ENCODE peak calls at places on chromosomes 3 and 15, in four cellular contexts. I, L, H and J are unnamed samples.

GRCh38 chr3:190562866-190563525 is 49.1 kb downstream of the IL1RAP start:
- DNase-seq in I (no peak), L (no peak), H (no peak), J (no peak)

GRCh38 chr3:34111361-34111760 is 312.9 kb downstream of the PDCD6IP start:
- DNase-seq in I (no peak), L (no peak), H (no peak), J (no peak)

GRCh38 chr15:52503788-52504496 is 24.7 kb downstream of the MYO5A start:
- DNase-seq in I (no peak), L (no peak), H (no peak), J (no peak)

GRCh38 chr3:52228266-52228665 is 2.8 kb upstream of the TLR9 start:
- DNase-seq in I (no peak), L (no peak), H (no peak), J (no peak)

GRCh38 chr3:171461087-171461917 is 1.1 kb upstream of the TNIK start:
- DNase-seq in I (peak; percentile 60), L (no peak), H (no peak), J (no peak)

GRCh38 chr15:55289011-55289572 is 521 bp downstream of the RAB27A start:
- DNase-seq in I (peak; percentile 31), L (peak; percentile 72), H (peak; percentile 39), J (peak; percentile 47)

GRCh38 chr15:78216276-78217229 is 17.8 kb downstream of the ACSBG1 start:
- DNase-seq in I (peak; percentile 93), L (peak; percentile 95), H (peak; percentile 95), J (peak; percentile 95)

GRCh38 chr15:95304116-95304873 is 1026.2 kb upstream of the NR2F2 start:
- DNase-seq in I (no peak), L (peak; percentile 68), H (no peak), J (no peak)

GRCh38 chr3:117439812-117440211 is 730.2 kb downstream of the TUSC7 start:
- DNase-seq in I (no peak), L (no peak), H (no peak), J (no peak)

GRCh38 chr15:68990755-68991500 is 23.6 kb upstream of the NOX5 start:
- DNase-seq in I (no peak), L (no peak), H (no peak), J (no peak)

GRCh38 chr15:58521293-58521991 is 89.7 kb downstream of the LIPC start:
- DNase-seq in I (no peak), L (no peak), H (peak; percentile 41), J (no peak)

GRCh38 chr3:116392291-116392690 is 53.0 kb downstream of the LSAMP start:
- DNase-seq in I (no peak), L (no peak), H (no peak), J (no peak)

GRCh38 chr3:60294181-60294580 is 957.1 kb downstream of the FHIT start:
- DNase-seq in I (no peak), L (no peak), H (no peak), J (no peak)

GRCh38 chr3:158451405-158452045 is 119.5 kb upstream of the MLF1 start:
- DNase-seq in I (no peak), L (no peak), H (no peak), J (no peak)

GRCh38 chr3:194135806-194136518 is at the start of gene HES1:
- DNase-seq in I (peak; percentile 95), L (peak; percentile 98), H (peak; percentile 96), J (peak; percentile 94)

GRCh38 chr3:185824467-185825378 is at the start of gene IGF2BP2:
- DNase-seq in I (peak; percentile 87), L (peak; percentile 77), H (peak; percentile 38), J (peak; percentile 78)

GRCh38 chr15:64381000-64381751 is at the start of gene PCLAF:
- DNase-seq in I (peak; percentile 94), L (peak; percentile 97), H (peak; percentile 92), J (peak; percentile 94)
- TF ChIP-seq POLR2AphosphoS5 in I (no peak), L (no peak), H (peak; percentile 88), J (no peak)

GRCh38 chr3:43649365-43649968 is 27.7 kb upstream of the ANO10 start:
- DNase-seq in I (peak; percentile 18), L (no peak), H (no peak), J (no peak)
- TF ChIP-seq POLR2A in I (no peak), L (no peak), H (no peak), J (no peak)

GRCh38 chr3:124246366-124246765 is 254.4 kb upstream of the ROPN1 start:
- DNase-seq in I (no peak), L (no peak), H (no peak), J (no peak)

GRCh38 chr3:124243253-124243859 is 251.4 kb upstream of the ROPN1 start:
- DNase-seq in I (no peak), L (no peak), H (no peak), J (no peak)

GRCh38 chr3:124246949-124247348 is 255.0 kb upstream of the ROPN1 start:
- DNase-seq in I (peak; percentile 19), L (no peak), H (no peak), J (no peak)

GRCh38 chr3:124250053-124250452 is 258.1 kb upstream of the ROPN1 start:
- DNase-seq in I (no peak), L (no peak), H (no peak), J (no peak)

DNA sequence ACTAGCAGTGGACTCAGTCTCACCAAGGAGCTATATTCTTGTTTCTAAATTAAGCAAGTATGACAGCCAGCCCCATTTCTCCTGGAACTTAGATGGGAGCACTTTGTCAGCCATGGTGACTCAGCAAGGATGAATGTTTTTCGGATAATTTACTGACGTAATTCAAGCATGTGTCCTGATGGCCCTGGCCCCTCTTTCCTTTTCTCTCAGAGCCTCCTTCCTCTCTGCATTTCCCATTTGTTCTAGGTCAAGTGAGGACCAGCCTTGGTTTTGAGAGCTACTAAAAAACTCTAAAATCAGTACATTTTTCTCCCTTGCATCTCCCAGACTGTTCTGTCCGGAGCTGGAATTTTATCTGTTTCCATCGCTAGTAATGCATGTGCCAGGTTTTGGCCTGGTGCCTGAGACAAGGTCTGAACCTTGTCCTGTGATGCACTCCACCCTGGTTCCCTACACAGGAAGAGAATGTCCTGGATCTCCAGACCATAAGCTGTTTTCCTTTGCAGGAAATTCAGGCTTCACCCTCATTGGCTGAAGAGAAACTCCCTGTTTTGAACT is 256.6 kb upstream of the ROPN1 start:
- DNase-seq in I (peak; percentile 82), L (peak; percentile 70), H (no peak), J (peak; percentile 42)
- TF ChIP-seq POLR2AphosphoS5 in I (no peak), L (no peak), H (peak; percentile 47), J (peak; percentile 34)

DNA sequence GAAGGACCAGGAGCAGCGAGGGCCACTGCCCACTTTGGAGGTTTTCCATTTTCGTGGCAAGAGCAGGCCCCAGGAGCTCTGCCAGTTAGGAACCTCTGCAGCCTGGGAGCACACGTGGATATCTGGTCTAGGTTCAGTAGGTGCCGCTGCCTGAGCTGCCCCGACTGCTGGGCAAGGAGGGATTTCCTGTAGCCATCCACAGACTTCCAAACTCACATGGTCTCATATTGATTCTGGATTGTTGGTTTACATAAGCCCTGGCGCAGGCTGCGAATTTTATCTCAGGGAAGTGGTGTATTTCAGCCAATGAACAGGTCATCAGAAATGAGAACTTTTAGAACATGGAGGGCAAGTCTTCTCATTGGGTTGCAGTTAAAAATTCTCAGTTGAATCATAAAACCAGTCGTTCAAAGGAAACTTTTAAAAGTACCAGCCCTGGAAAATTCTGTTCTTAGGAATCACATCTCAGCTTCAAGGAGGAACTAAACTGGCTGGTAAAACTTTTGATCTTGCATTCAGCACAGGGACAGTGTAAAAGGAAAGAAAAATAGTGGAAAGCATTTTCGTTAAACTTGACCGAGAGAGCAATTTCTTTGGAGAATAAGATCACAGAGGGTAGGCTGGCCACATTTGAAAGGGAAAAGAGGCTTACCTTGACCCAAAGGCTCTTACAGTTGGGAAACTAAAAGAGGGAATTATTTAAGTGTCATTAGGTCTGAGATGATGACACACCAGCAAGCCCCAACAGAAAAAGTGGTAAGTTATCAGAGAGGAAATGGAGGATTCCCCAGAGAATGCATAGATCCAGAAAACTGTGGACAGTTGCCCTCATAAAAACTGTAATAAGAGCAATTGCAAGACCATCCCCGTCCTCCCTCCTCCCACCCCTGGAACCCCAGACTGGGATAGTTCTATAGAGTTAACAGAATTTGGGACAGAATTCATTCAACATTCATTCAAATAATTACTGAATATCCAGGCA is 6.4 kb upstream of the RTP3 start:
- DNase-seq in I (no peak), L (no peak), H (no peak), J (peak; percentile 71)
- TF ChIP-seq POLR2A in I (no peak), L (no peak), H (no peak), J (no peak)

GRCh38 chr15:31352911-31353811 is 26.5 kb downstream of the KLF13 start:
- DNase-seq in I (peak; percentile 78), L (peak; percentile 89), H (no peak), J (peak; percentile 67)
- TF ChIP-seq POLR2AphosphoS5 in I (peak; percentile 78), L (peak; percentile 51), H (peak; percentile 76), J (peak; percentile 54)